ENCODE peak calls at places on chromosome 18, in seven cellular contexts. B is AG09309, Y is HCT116, N is chondrocyte, Q is psoas muscle, H is WERI-Rb-1, E is PC-9. L is an unnamed sample.

GRCh38 chr18:79339094-79339908 is 56.4 kb upstream of the NFATC1 start:
- DNase-seq in B (no peak), Y (no peak), N (no peak), Q (no peak), H (no peak), E (no peak), L (no peak)

GRCh38 chr18:31241900-31242409 is 76.0 kb upstream of the DSG1 start:
- DNase-seq in B (no peak), Y (peak), N (no peak), Q (no peak), H (peak), E (peak), L (no peak)

GRCh38 chr18:48402953-48403352 is 6.2 kb downstream of the ZBTB7C start:
- DNase-seq in B (no peak), Y (no peak), N (no peak), Q (no peak), H (no peak), E (no peak), L (no peak)

GRCh38 chr18:76955529-76956170 is 133.3 kb downstream of the ZNF236 start:
- DNase-seq in B (no peak), Y (no peak), N (no peak), Q (no peak), H (no peak), E (no peak), L (no peak)

GRCh38 chr18:73986711-73987110 is 160.9 kb downstream of the FBXO15 start:
- DNase-seq in B (no peak), Y (no peak), N (no peak), Q (no peak), H (no peak), E (no peak), L (no peak)

GRCh38 chr18:75531851-75532241 is 104.3 kb upstream of the SMIM21 start:
- DNase-seq in B (no peak), Y (no peak), N (no peak), Q (no peak), H (no peak), E (no peak), L (no peak)

GRCh38 chr18:63823516-63824219 is 48.5 kb downstream of the SERPINB7 start:
- DNase-seq in B (no peak), Y (peak), N (no peak), Q (no peak), H (peak), E (no peak), L (no peak)

GRCh38 chr18:78683191-78684010 is 296.2 kb upstream of the SALL3 start:
- DNase-seq in B (no peak), Y (no peak), N (peak), Q (no peak), H (no peak), E (no peak), L (no peak)

GRCh38 chr18:4839639-4840038 is 357.4 kb downstream of the AKAIN1 start:
- DNase-seq in B (no peak), Y (no peak), N (no peak), Q (no peak), H (no peak), E (no peak), L (no peak)

GRCh38 chr18:49031511-49032188 is 80.9 kb upstream of the SMAD7 start:
- DNase-seq in B (no peak), Y (no peak), N (peak), Q (peak), H (no peak), E (no peak), L (no peak)

DNA sequence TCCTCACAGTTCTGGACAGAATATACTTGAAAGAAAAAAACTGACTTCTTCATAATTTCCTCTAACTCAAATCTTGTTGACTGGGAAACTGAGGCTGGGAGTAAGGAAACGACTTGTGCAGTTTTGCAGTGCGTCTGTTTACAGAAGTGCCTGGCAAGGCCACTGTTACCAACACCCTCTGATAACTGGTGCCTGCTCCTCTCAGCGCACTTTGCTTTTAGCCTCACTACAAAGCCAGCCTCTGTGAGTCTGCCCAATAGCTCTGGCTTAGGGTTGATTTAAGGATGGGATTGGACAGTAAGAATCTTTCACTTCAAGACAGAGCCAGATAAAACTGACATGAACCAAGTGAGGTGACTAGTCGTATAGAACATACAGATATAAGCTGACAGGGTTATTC is 410.8 kb downstream of the PTPRM start:
- DNase-seq in B (no peak), Y (no peak), N (no peak), Q (no peak), H (no peak), E (no peak), L (no peak)
- TF ChIP-seq CTCF in B (no peak), Y (no peak), N (no peak), Q (no peak), H (no peak), E (no peak), L (no peak)

GRCh38 chr18:36038102-36038663 is 29.2 kb downstream of the RPRD1A start:
- DNase-seq in B (no peak), Y (no peak), N (no peak), Q (no peak), H (no peak), E (no peak), L (no peak)

GRCh38 chr18:36031903-36032302 is 35.5 kb downstream of the RPRD1A start:
- DNase-seq in B (no peak), Y (no peak), N (no peak), Q (no peak), H (no peak), E (no peak), L (no peak)

GRCh38 chr18:36031407-36031806 is 36.0 kb downstream of the RPRD1A start:
- DNase-seq in B (no peak), Y (no peak), N (no peak), Q (no peak), H (no peak), E (no peak), L (no peak)

GRCh38 chr18:36034299-36034895 is 33.0 kb downstream of the RPRD1A start:
- DNase-seq in B (no peak), Y (no peak), N (no peak), Q (no peak), H (no peak), E (no peak), L (no peak)

GRCh38 chr18:36035253-36035652 is 32.1 kb downstream of the RPRD1A start:
- DNase-seq in B (no peak), Y (no peak), N (no peak), Q (no peak), H (no peak), E (no peak), L (no peak)
- TF ChIP-seq CTCF in B (no peak), Y (no peak), N (no peak), Q (no peak), H (no peak), E (no peak), L (no peak)

GRCh38 chr18:21851327-21851961 is 110.9 kb downstream of the MIB1 start:
- DNase-seq in B (no peak), Y (no peak), N (no peak), Q (no peak), H (no peak), E (no peak), L (peak)
- TF ChIP-seq CTCF in B (peak), Y (peak), N (peak), Q (peak), H (no peak), E (no peak), L (peak)

GRCh38 chr18:3062798-3063563 is 50.0 kb upstream of the LPIN2 start:
- DNase-seq in B (no peak), Y (peak), N (no peak), Q (peak), H (peak), E (peak), L (peak)
- TF ChIP-seq CTCF in B (peak), Y (peak), N (peak), Q (peak), H (peak), E (peak), L (peak)

L was measured in GM13977.